ENCODE peak calls at places on chromosomes 11 and 22, in four cellular contexts. H is A549, S is HepG2, X is K562. J is an unnamed sample.

GRCh38 chr11:48154162-48154561 is 62.4 kb upstream of the OR4B1 start:
- DNase-seq in H (no peak), S (no peak), X (no peak), J (no peak)

GRCh38 chr11:14234446-14234845 is 124.5 kb downstream of the RRAS2 start:
- DNase-seq in H (no peak), S (no peak), X (no peak), J (no peak)

GRCh38 chr22:19523240-19524169 is 705 bp downstream of the CLDN5 start:
- DNase-seq in H (no peak), S (no peak), X (no peak), J (peak)

GRCh38 chr11:10746871-10747270 is 4.2 kb upstream of the CTR9 start:
- DNase-seq in H (no peak), S (no peak), X (peak), J (no peak)

GRCh38 chr11:112655386-112655785 is 305.8 kb upstream of the NCAM1 start:
- DNase-seq in H (no peak), S (no peak), X (peak), J (no peak)

GRCh38 chr11:60887531-60887930 is 18.9 kb downstream of the PRPF19 start:
- DNase-seq in H (peak), S (peak), X (peak), J (peak)

GRCh38 chr11:102914238-102915043 is 39.7 kb upstream of the MMP12 start:
- DNase-seq in H (peak), S (peak), X (peak), J (peak)

GRCh38 chr22:41915035-41915782 is at the start of gene SHISA8:
- DNase-seq in H (no peak), S (no peak), X (peak), J (peak)

GRCh38 chr11:75077316-75077715 is 19.4 kb downstream of the OR2AT4 start:
- DNase-seq in H (no peak), S (no peak), X (no peak), J (no peak)

GRCh38 chr11:113168804-113169342 is 145.5 kb upstream of the TTC12 start:
- DNase-seq in H (no peak), S (no peak), X (no peak), J (no peak)

GRCh38 chr11:110878513-110878912 is 166.3 kb upstream of the ARHGAP20 start:
- DNase-seq in H (no peak), S (no peak), X (no peak), J (no peak)

DNA sequence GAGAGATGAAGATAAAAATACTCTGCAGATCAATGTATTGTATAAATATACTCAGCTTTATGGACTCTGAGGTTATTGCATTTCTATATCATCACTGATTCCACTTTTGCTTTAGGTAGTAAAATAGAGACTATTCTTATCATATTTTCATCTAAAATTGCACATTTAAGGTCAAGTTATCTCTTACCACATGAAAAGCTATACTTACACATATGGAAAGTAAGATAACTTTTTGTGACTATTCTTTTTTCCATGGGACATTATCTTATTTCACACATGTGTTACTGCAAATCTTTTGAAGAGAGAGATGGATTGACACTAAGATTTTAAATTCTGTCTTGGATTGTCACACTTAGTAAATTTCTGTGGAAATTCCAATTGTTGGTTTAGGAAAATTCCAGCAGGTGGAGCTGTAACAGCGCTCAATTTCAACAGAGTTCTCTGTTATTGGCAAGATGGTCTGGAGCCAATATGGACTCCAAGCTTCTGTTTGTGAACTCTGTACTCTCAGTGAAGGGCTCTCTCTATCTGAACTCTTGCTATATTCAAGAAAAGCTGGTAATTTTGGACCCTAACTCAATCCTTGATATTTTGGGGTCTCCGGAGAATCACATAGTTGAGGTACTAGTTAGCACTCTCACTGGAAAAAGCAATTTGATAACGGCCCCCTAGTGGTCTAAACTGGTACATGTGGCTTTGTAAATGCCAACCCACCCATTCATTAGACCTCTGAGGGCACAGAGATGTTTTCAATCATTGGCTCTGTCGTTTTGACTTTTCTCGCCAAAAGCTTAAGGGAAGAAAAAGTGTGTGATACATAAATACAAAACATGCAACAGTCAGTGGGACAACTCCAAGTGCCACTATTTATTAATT is 429.7 kb downstream of the ETS1 start:
- DNase-seq in H (peak), S (peak), X (peak), J (peak)
- TF ChIP-seq MAX in H (peak), S (no peak), X (no peak), J (no peak)

DNA sequence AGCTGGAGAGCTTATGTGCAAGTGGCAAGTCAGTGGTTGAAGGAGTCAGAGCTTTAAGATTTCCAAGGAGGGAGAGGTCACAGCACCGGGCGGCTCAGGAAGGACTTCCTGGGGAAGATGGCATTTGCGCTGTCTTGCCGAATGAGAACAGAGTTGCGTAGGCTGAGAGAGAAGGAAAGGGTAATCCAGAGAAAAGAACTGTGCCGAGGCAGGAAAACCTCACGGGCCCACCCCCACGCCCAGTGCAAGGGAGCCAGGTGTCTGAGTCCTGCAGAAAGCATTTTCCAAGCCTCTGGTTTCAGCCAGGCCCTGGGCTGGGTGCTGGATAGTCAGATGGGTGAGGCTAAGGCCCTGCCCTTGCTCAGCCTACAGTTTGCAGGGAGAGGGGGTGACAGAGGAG is 3.2 kb upstream of the AP1B1 start:
- DNase-seq in H (no peak), S (no peak), X (no peak), J (no peak)
- TF ChIP-seq NR3C1 in H (no peak), S (no peak), X (no peak), J (no peak)

DNA sequence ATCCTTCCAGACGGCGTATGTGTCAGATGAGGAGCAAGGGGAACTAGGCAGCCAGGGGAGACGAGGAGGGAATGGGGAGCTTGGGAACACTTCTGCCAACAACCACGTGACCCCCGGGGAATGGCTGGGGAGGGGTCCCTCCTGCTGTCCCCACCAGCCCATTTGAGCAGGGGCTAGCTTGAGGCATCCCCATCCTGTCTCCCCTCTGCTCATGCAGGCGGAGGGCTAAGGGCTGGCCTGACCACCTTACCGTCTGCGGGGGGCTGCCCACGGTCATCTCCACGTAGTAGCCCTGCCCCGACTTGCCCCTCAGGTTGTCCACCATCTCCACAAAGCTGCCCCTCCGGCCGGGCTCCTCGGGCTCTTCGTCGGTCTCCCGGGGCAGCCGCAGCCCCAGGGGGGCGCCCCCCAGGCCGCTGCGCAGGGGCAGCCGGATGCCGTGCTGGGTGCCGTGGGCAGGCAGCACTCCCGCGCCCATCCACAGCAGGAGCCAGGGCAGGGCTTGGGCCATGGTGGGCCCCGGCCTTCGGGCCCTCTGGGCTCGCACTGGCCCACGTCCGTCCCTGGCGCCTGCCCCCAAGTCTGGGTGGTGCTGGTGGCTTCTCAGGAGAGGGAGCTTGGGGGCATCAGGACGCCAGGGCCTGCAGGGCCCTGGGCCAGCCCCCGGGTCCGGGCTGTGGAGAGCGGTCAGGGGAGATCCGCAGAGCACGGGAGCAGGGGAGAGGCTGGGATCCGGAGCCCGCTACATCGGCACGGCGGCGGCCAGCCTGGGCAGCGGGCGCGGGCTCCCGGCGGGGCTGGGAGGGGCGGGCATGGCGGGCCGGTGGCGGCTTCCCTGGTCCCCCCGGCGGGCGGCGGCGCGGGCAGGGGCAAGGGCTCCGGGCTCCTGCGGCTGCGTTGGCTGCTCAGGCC is 515 bp downstream of the BACE1 start:
- DNase-seq in H (no peak), S (no peak), X (no peak), J (no peak)
- TF ChIP-seq JUN in H (no peak), S (no peak), X (no peak), J (no peak)

DNA sequence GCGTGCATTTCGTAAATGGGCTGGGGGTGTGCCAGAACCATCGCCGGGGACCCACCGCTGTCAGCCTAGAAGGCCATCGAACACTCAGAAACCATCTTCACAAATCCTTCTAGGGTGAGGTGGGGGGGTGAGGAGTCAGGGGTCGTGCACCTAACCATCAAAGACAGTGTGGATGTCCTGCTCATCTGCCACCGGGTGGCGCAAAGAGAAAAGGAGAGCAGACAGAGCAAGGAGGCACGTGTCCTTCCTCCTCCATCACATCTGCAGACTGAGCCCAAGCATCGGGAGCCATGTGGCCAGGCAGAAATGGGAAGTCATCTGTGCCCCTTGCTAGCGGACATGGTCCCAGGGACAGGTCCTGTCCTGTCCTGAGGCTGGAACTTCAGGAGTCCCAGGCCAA is 61.9 kb upstream of the NUP50 start:
- DNase-seq in H (peak), S (peak), X (peak), J (peak)
- TF ChIP-seq MAX in H (peak), S (peak), X (no peak), J (peak)

DNA sequence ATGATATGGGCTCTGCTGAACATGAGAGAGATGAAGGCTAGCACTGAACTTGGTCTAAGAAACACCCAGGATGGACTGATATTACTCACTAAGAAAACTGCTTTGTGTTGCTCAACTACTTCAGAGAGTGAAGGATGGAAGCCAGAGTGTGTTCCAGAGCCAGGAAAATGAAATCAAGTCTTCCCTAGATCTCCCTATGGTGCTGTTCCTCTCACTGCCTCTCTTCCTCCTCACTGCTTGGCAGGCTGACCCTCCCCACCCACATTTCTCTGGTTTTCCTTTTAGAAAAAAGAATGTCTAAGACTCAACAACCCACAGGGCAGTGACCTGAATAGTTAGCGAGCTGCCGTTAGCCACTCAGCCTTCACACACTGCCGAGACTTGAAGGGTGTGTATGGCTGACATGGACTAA is 65.6 kb downstream of the CCDC81 start:
- DNase-seq in H (no peak), S (no peak), X (no peak), J (no peak)
- TF ChIP-seq NR3C1 in H (no peak), S (no peak), X (no peak), J (no peak)

DNA sequence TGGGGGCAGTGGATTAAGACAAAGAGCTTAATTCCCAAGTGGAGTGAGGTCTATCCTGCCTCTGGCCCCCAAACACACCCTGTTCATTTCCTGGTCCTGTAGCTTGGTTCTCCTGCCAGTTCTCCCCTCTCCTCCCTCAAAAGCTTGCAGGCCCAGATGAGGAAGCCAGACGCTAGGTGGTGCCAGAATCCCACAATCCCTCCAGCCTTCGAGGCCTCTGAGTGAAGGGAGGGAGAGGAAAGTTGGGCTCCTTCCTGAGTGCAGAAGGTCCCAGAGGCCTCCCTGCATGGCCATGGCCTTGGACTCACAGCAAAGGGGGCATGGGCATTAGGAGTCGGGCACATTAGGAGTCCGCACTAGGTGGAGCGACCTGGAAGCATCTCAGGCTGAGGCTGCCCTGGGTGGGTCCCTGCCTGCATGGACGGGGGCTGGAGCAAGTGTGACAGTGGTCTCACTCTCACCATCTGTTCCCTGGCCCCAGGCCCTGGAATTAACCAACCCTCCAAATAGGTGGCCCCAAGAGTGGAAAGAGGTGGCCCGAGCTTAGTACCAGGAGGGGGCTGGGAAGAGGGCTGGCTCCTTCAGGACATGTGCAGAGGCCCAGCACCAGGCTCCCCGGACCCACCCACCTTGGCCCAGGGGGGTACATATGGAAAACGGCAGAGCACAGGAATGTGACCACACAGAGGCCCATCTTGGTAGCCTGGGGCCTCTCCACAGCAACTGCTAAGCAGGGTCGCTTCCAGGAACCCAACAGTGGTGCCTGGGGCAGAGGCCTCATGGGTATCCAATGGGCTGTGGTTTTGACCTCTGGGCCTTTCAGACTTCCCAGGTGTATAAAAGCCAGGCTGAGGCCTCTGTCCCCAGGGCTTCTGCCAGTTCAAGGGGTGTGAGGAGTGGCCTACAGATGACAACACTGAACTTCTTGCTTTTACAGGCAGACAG is 5.2 kb downstream of the FXYD2 start:
- DNase-seq in H (peak), S (peak), X (peak), J (peak)
- TF ChIP-seq JUN in H (no peak), S (no peak), X (no peak), J (no peak)

GRCh38 chr22:32745251-32745995 is 56.1 kb upstream of the TIMP3 start:
- DNase-seq in H (no peak), S (no peak), X (no peak), J (peak)
- TF ChIP-seq MAX in H (no peak), S (no peak), X (no peak), J (no peak)

GRCh38 chr11:16831281-16832192 is 93.1 kb downstream of the C11orf58 start:
- DNase-seq in H (no peak), S (no peak), X (no peak), J (no peak)
- TF ChIP-seq NR3C1 in H (no peak), S (no peak), X (no peak), J (no peak)